ENCODE peak calls at places on chromosome 21, in six cellular contexts. One of them, this sample, is unnamed.

GRCh38 chr21:21751286-21751685 is 753.1 kb downstream of the NCAM2 start:
- DNase-seq in ascending aorta: no peak
- DNase-seq in activated effector memory CD4-positive, alpha-beta T cell treated with Interleukin-2 at 50 U/mL for 16 hours: no peak
- DNase-seq in sigmoid colon: no peak
- DNase-seq in astrocyte: no peak
- DNase-seq in HTR-8/SVneo: no peak
- DNase-seq in this sample: no peak

GRCh38 chr21:39096754-39097153 is 86.5 kb downstream of the PSMG1 start:
- DNase-seq in astrocyte: no peak
- DNase-seq in activated effector memory CD4-positive, alpha-beta T cell treated with Interleukin-2 at 50 U/mL for 16 hours: no peak
- DNase-seq in HTR-8/SVneo: no peak
- DNase-seq in ascending aorta: no peak
- DNase-seq in sigmoid colon: no peak
- DNase-seq in this sample: no peak

GRCh38 chr21:42357307-42357706 is 6.5 kb upstream of the TFF2 start:
- DNase-seq in ascending aorta: no peak
- DNase-seq in HTR-8/SVneo: no peak
- DNase-seq in sigmoid colon: no peak
- DNase-seq in activated effector memory CD4-positive, alpha-beta T cell treated with Interleukin-2 at 50 U/mL for 16 hours: no peak
- DNase-seq in astrocyte: no peak
- DNase-seq in this sample: no peak

GRCh38 chr21:38355992-38356781 is 99.4 kb downstream of the KCNJ15 start:
- DNase-seq in astrocyte: peak
- DNase-seq in sigmoid colon: peak
- DNase-seq in activated effector memory CD4-positive, alpha-beta T cell treated with Interleukin-2 at 50 U/mL for 16 hours: peak
- DNase-seq in HTR-8/SVneo: peak
- DNase-seq in ascending aorta: peak
- DNase-seq in this sample: peak

GRCh38 chr21:28233536-28234220 is 759.0 kb downstream of the LTN1 start:
- DNase-seq in activated effector memory CD4-positive, alpha-beta T cell treated with Interleukin-2 at 50 U/mL for 16 hours: no peak
- DNase-seq in astrocyte: no peak
- DNase-seq in HTR-8/SVneo: no peak
- DNase-seq in sigmoid colon: no peak
- DNase-seq in ascending aorta: no peak
- DNase-seq in this sample: no peak

GRCh38 chr21:28310711-28311110 is 682.0 kb downstream of the LTN1 start:
- DNase-seq in activated effector memory CD4-positive, alpha-beta T cell treated with Interleukin-2 at 50 U/mL for 16 hours: no peak
- DNase-seq in astrocyte: no peak
- DNase-seq in HTR-8/SVneo: no peak
- DNase-seq in ascending aorta: no peak
- DNase-seq in sigmoid colon: no peak
- DNase-seq in this sample: no peak

GRCh38 chr21:15788847-15789548 is 59.2 kb downstream of the USP25 start:
- DNase-seq in HTR-8/SVneo: peak
- DNase-seq in activated effector memory CD4-positive, alpha-beta T cell treated with Interleukin-2 at 50 U/mL for 16 hours: no peak
- DNase-seq in astrocyte: peak
- DNase-seq in ascending aorta: no peak
- DNase-seq in sigmoid colon: no peak
- DNase-seq in this sample: no peak

GRCh38 chr21:26776320-26777021 is 68.7 kb downstream of the ADAMTS1 start:
- DNase-seq in astrocyte: peak
- DNase-seq in sigmoid colon: no peak
- DNase-seq in HTR-8/SVneo: peak
- DNase-seq in activated effector memory CD4-positive, alpha-beta T cell treated with Interleukin-2 at 50 U/mL for 16 hours: no peak
- DNase-seq in ascending aorta: no peak
- DNase-seq in this sample: no peak

GRCh38 chr21:28550057-28550825 is 442.4 kb downstream of the LTN1 start:
- DNase-seq in sigmoid colon: no peak
- DNase-seq in activated effector memory CD4-positive, alpha-beta T cell treated with Interleukin-2 at 50 U/mL for 16 hours: no peak
- DNase-seq in HTR-8/SVneo: no peak
- DNase-seq in ascending aorta: no peak
- DNase-seq in astrocyte: no peak
- DNase-seq in this sample: no peak

GRCh38 chr21:45453308-45453950 is 48.5 kb downstream of the COL18A1 start:
- DNase-seq in activated effector memory CD4-positive, alpha-beta T cell treated with Interleukin-2 at 50 U/mL for 16 hours: no peak
- DNase-seq in astrocyte: no peak
- DNase-seq in HTR-8/SVneo: no peak
- DNase-seq in ascending aorta: no peak
- DNase-seq in sigmoid colon: no peak
- DNase-seq in this sample: no peak

GRCh38 chr21:44742418-44743153 is 31.2 kb upstream of the TSPEAR start:
- DNase-seq in astrocyte: no peak
- DNase-seq in sigmoid colon: no peak
- DNase-seq in ascending aorta: no peak
- DNase-seq in activated effector memory CD4-positive, alpha-beta T cell treated with Interleukin-2 at 50 U/mL for 16 hours: no peak
- DNase-seq in HTR-8/SVneo: no peak
- DNase-seq in this sample: no peak

GRCh38 chr21:45293214-45293725 is 5.6 kb upstream of the POFUT2 start:
- DNase-seq in activated effector memory CD4-positive, alpha-beta T cell treated with Interleukin-2 at 50 U/mL for 16 hours: no peak
- DNase-seq in astrocyte: no peak
- DNase-seq in ascending aorta: peak
- DNase-seq in sigmoid colon: peak
- DNase-seq in HTR-8/SVneo: no peak
- DNase-seq in this sample: no peak

GRCh38 chr21:38831526-38832467 is 26.1 kb downstream of the ETS2 start:
- DNase-seq in ascending aorta: peak
- DNase-seq in activated effector memory CD4-positive, alpha-beta T cell treated with Interleukin-2 at 50 U/mL for 16 hours: no peak
- DNase-seq in HTR-8/SVneo: peak
- DNase-seq in sigmoid colon: peak
- DNase-seq in astrocyte: peak
- DNase-seq in this sample: peak

GRCh38 chr21:15210235-15210678 is 145.5 kb upstream of the NRIP1 start:
- DNase-seq in ascending aorta: peak
- DNase-seq in astrocyte: no peak
- DNase-seq in HTR-8/SVneo: peak
- DNase-seq in activated effector memory CD4-positive, alpha-beta T cell treated with Interleukin-2 at 50 U/mL for 16 hours: no peak
- DNase-seq in sigmoid colon: peak
- DNase-seq in this sample: no peak

GRCh38 chr21:45443595-45444181 is 38.7 kb downstream of the COL18A1 start:
- DNase-seq in astrocyte: no peak
- DNase-seq in sigmoid colon: no peak
- DNase-seq in HTR-8/SVneo: no peak
- DNase-seq in activated effector memory CD4-positive, alpha-beta T cell treated with Interleukin-2 at 50 U/mL for 16 hours: no peak
- DNase-seq in ascending aorta: no peak
- DNase-seq in this sample: no peak

GRCh38 chr21:31132574-31133242 is 94.4 kb upstream of the KRTAP19-8 start:
- DNase-seq in HTR-8/SVneo: no peak
- DNase-seq in sigmoid colon: no peak
- DNase-seq in ascending aorta: no peak
- DNase-seq in astrocyte: peak
- DNase-seq in activated effector memory CD4-positive, alpha-beta T cell treated with Interleukin-2 at 50 U/mL for 16 hours: peak
- DNase-seq in this sample: no peak

GRCh38 chr21:44987886-44988606 is 48.2 kb downstream of the SLX9 start:
- DNase-seq in astrocyte: no peak
- DNase-seq in ascending aorta: no peak
- DNase-seq in sigmoid colon: peak
- DNase-seq in HTR-8/SVneo: no peak
- DNase-seq in activated effector memory CD4-positive, alpha-beta T cell treated with Interleukin-2 at 50 U/mL for 16 hours: no peak
- DNase-seq in this sample: no peak

GRCh38 chr21:38993561-38993960 is 187.8 kb downstream of the ETS2 start:
- DNase-seq in astrocyte: peak
- DNase-seq in sigmoid colon: peak
- DNase-seq in activated effector memory CD4-positive, alpha-beta T cell treated with Interleukin-2 at 50 U/mL for 16 hours: no peak
- DNase-seq in HTR-8/SVneo: peak
- DNase-seq in ascending aorta: peak
- DNase-seq in this sample: no peak

GRCh38 chr21:39004776-39005605 is 178.3 kb downstream of the PSMG1 start:
- DNase-seq in sigmoid colon: peak
- DNase-seq in astrocyte: peak
- DNase-seq in ascending aorta: peak
- DNase-seq in activated effector memory CD4-positive, alpha-beta T cell treated with Interleukin-2 at 50 U/mL for 16 hours: no peak
- DNase-seq in HTR-8/SVneo: no peak
- DNase-seq in this sample: no peak

GRCh38 chr21:46667735-46668380 is 32.4 kb downstream of the PRMT2 start:
- DNase-seq in astrocyte: peak
- DNase-seq in ascending aorta: no peak
- DNase-seq in HTR-8/SVneo: peak
- DNase-seq in activated effector memory CD4-positive, alpha-beta T cell treated with Interleukin-2 at 50 U/mL for 16 hours: no peak
- DNase-seq in sigmoid colon: no peak
- DNase-seq in this sample: no peak

GRCh38 chr21:15896501-15896900 is 166.7 kb downstream of the USP25 start:
- DNase-seq in activated effector memory CD4-positive, alpha-beta T cell treated with Interleukin-2 at 50 U/mL for 16 hours: no peak
- DNase-seq in sigmoid colon: no peak
- DNase-seq in HTR-8/SVneo: no peak
- DNase-seq in astrocyte: no peak
- DNase-seq in ascending aorta: no peak
- DNase-seq in this sample: no peak

GRCh38 chr21:19844334-19844733 is 1153.9 kb upstream of the NCAM2 start:
- DNase-seq in astrocyte: no peak
- DNase-seq in HTR-8/SVneo: no peak
- DNase-seq in activated effector memory CD4-positive, alpha-beta T cell treated with Interleukin-2 at 50 U/mL for 16 hours: no peak
- DNase-seq in ascending aorta: no peak
- DNase-seq in sigmoid colon: no peak
- DNase-seq in this sample: no peak

GRCh38 chr21:34702341-34702807 is 33.6 kb downstream of the CLIC6 start:
- DNase-seq in ascending aorta: peak
- DNase-seq in activated effector memory CD4-positive, alpha-beta T cell treated with Interleukin-2 at 50 U/mL for 16 hours: no peak
- DNase-seq in HTR-8/SVneo: peak
- DNase-seq in sigmoid colon: peak
- DNase-seq in astrocyte: peak
- DNase-seq in this sample: peak

GRCh38 chr21:35648512-35648911 is 411.8 kb downstream of the SETD4 start:
- DNase-seq in HTR-8/SVneo: no peak
- DNase-seq in ascending aorta: no peak
- DNase-seq in sigmoid colon: no peak
- DNase-seq in activated effector memory CD4-positive, alpha-beta T cell treated with Interleukin-2 at 50 U/mL for 16 hours: no peak
- DNase-seq in astrocyte: no peak
- DNase-seq in this sample: no peak

GRCh38 chr21:36005018-36005417 is 55.3 kb downstream of the SETD4 start:
- DNase-seq in activated effector memory CD4-positive, alpha-beta T cell treated with Interleukin-2 at 50 U/mL for 16 hours: no peak
- DNase-seq in sigmoid colon: peak
- DNase-seq in astrocyte: no peak
- DNase-seq in ascending aorta: no peak
- DNase-seq in HTR-8/SVneo: no peak
- DNase-seq in this sample: peak

GRCh38 chr21:33396966-33397365 is 6.2 kb upstream of the IFNGR2 start:
- DNase-seq in astrocyte: peak
- DNase-seq in sigmoid colon: no peak
- DNase-seq in activated effector memory CD4-positive, alpha-beta T cell treated with Interleukin-2 at 50 U/mL for 16 hours: no peak
- DNase-seq in ascending aorta: no peak
- DNase-seq in HTR-8/SVneo: no peak
- DNase-seq in this sample: no peak

GRCh38 chr21:27885296-27885711 is 918.4 kb upstream of the ADAMTS5 start:
- DNase-seq in astrocyte: no peak
- DNase-seq in sigmoid colon: no peak
- DNase-seq in HTR-8/SVneo: no peak
- DNase-seq in activated effector memory CD4-positive, alpha-beta T cell treated with Interleukin-2 at 50 U/mL for 16 hours: no peak
- DNase-seq in ascending aorta: no peak
- DNase-seq in this sample: no peak

GRCh38 chr21:15276243-15276642 is 211.4 kb upstream of the NRIP1 start:
- DNase-seq in activated effector memory CD4-positive, alpha-beta T cell treated with Interleukin-2 at 50 U/mL for 16 hours: no peak
- DNase-seq in HTR-8/SVneo: no peak
- DNase-seq in astrocyte: no peak
- DNase-seq in sigmoid colon: no peak
- DNase-seq in ascending aorta: no peak
- DNase-seq in this sample: no peak

GRCh38 chr21:46099476-46099875 is 1.6 kb downstream of the COL6A2 start:
- DNase-seq in astrocyte: no peak
- DNase-seq in sigmoid colon: peak
- DNase-seq in HTR-8/SVneo: no peak
- DNase-seq in activated effector memory CD4-positive, alpha-beta T cell treated with Interleukin-2 at 50 U/mL for 16 hours: no peak
- DNase-seq in ascending aorta: peak
- DNase-seq in this sample: no peak

GRCh38 chr21:35556536-35556935 is 503.8 kb downstream of the SETD4 start:
- DNase-seq in activated effector memory CD4-positive, alpha-beta T cell treated with Interleukin-2 at 50 U/mL for 16 hours: no peak
- DNase-seq in ascending aorta: no peak
- DNase-seq in sigmoid colon: no peak
- DNase-seq in astrocyte: no peak
- DNase-seq in HTR-8/SVneo: no peak
- DNase-seq in this sample: no peak

GRCh38 chr21:44602474-44602871 is 2.1 kb downstream of the KRTAP10-7 start:
- DNase-seq in astrocyte: no peak
- DNase-seq in HTR-8/SVneo: no peak
- DNase-seq in ascending aorta: no peak
- DNase-seq in sigmoid colon: no peak
- DNase-seq in activated effector memory CD4-positive, alpha-beta T cell treated with Interleukin-2 at 50 U/mL for 16 hours: no peak
- DNase-seq in this sample: no peak

GRCh38 chr21:28230559-28230958 is 762.1 kb downstream of the LTN1 start:
- DNase-seq in activated effector memory CD4-positive, alpha-beta T cell treated with Interleukin-2 at 50 U/mL for 16 hours: no peak
- DNase-seq in ascending aorta: no peak
- DNase-seq in HTR-8/SVneo: no peak
- DNase-seq in sigmoid colon: no peak
- DNase-seq in astrocyte: no peak
- DNase-seq in this sample: no peak

GRCh38 chr21:37273440-37273839 is 6.3 kb upstream of the VPS26C start:
- DNase-seq in sigmoid colon: no peak
- DNase-seq in HTR-8/SVneo: no peak
- DNase-seq in astrocyte: no peak
- DNase-seq in ascending aorta: no peak
- DNase-seq in activated effector memory CD4-positive, alpha-beta T cell treated with Interleukin-2 at 50 U/mL for 16 hours: no peak
- DNase-seq in this sample: no peak

GRCh38 chr21:46129846-46130651 is 25.3 kb downstream of the FTCD start:
- DNase-seq in astrocyte: no peak
- DNase-seq in ascending aorta: no peak
- DNase-seq in sigmoid colon: no peak
- DNase-seq in HTR-8/SVneo: no peak
- DNase-seq in activated effector memory CD4-positive, alpha-beta T cell treated with Interleukin-2 at 50 U/mL for 16 hours: no peak
- DNase-seq in this sample: no peak

GRCh38 chr21:31098576-31099005 is 60.3 kb upstream of the KRTAP19-8 start:
- DNase-seq in sigmoid colon: peak
- DNase-seq in HTR-8/SVneo: peak
- DNase-seq in astrocyte: peak
- DNase-seq in activated effector memory CD4-positive, alpha-beta T cell treated with Interleukin-2 at 50 U/mL for 16 hours: peak
- DNase-seq in ascending aorta: peak
- DNase-seq in this sample: peak

This sample was measured in GOT3.